ENCODE peak calls at places on chromosomes 16 and 17, in five cellular contexts. One of them, this sample, is unnamed.
A peak's percentile ranks its signal among the peaks of the same experiment; 100 is the strongest.

GRCh38 chr17:19979917-19980770 is 2.5 kb upstream of the AKAP10 start:
- DNase-seq in NCI-H1092 treated with DMSO at 0.1 percent for 48 hours: no peak
- DNase-seq in fibroblast of the aortic adventitia: no peak
- DNase-seq in cardiac fibroblast: peak; percentile 12
- DNase-seq in mesenchymal stem cell: no peak
- DNase-seq in this sample: peak; percentile 79

GRCh38 chr16:88459366-88460055 is 6.4 kb downstream of the ZFPM1 start:
- DNase-seq in NCI-H1092 treated with DMSO at 0.1 percent for 48 hours: no peak
- DNase-seq in fibroblast of the aortic adventitia: peak; percentile 72
- DNase-seq in cardiac fibroblast: no peak
- DNase-seq in mesenchymal stem cell: peak; percentile 41
- DNase-seq in this sample: peak; percentile 92

GRCh38 chr16:83995756-83996155 is 27.7 kb downstream of the NECAB2 start:
- DNase-seq in NCI-H1092 treated with DMSO at 0.1 percent for 48 hours: peak; percentile 80
- DNase-seq in fibroblast of the aortic adventitia: no peak
- DNase-seq in cardiac fibroblast: no peak
- DNase-seq in mesenchymal stem cell: no peak
- DNase-seq in this sample: no peak

GRCh38 chr17:60173304-60173807 is 23.6 kb downstream of the CA4 start:
- DNase-seq in NCI-H1092 treated with DMSO at 0.1 percent for 48 hours: no peak
- DNase-seq in fibroblast of the aortic adventitia: peak; percentile 21
- DNase-seq in cardiac fibroblast: peak; percentile 53
- DNase-seq in mesenchymal stem cell: peak; percentile 55
- DNase-seq in this sample: peak; percentile 30

GRCh38 chr17:5783851-5784250 is 199.5 kb upstream of the NLRP1 start:
- DNase-seq in NCI-H1092 treated with DMSO at 0.1 percent for 48 hours: no peak
- DNase-seq in fibroblast of the aortic adventitia: no peak
- DNase-seq in cardiac fibroblast: no peak
- DNase-seq in mesenchymal stem cell: no peak
- DNase-seq in this sample: no peak

GRCh38 chr17:2776589-2777241 is 19.5 kb upstream of the RAP1GAP2 start:
- DNase-seq in NCI-H1092 treated with DMSO at 0.1 percent for 48 hours: peak; percentile 68
- DNase-seq in fibroblast of the aortic adventitia: no peak
- DNase-seq in cardiac fibroblast: no peak
- DNase-seq in mesenchymal stem cell: no peak
- DNase-seq in this sample: no peak

GRCh38 chr17:42677921-42678781 is 1.4 kb upstream of the PLEKHH3 start:
- DNase-seq in NCI-H1092 treated with DMSO at 0.1 percent for 48 hours: peak; percentile 85
- DNase-seq in fibroblast of the aortic adventitia: peak; percentile 81
- DNase-seq in cardiac fibroblast: peak; percentile 88
- DNase-seq in mesenchymal stem cell: peak; percentile 90
- DNase-seq in this sample: peak; percentile 73

GRCh38 chr17:7133424-7133823 is 18.8 kb upstream of the ASGR2 start:
- DNase-seq in NCI-H1092 treated with DMSO at 0.1 percent for 48 hours: no peak
- DNase-seq in fibroblast of the aortic adventitia: no peak
- DNase-seq in cardiac fibroblast: peak; percentile 14
- DNase-seq in mesenchymal stem cell: peak; percentile 32
- DNase-seq in this sample: no peak

GRCh38 chr16:11619327-11619851 is 32.7 kb upstream of the LITAF start:
- DNase-seq in NCI-H1092 treated with DMSO at 0.1 percent for 48 hours: no peak
- DNase-seq in fibroblast of the aortic adventitia: no peak
- DNase-seq in cardiac fibroblast: no peak
- DNase-seq in mesenchymal stem cell: no peak
- DNase-seq in this sample: no peak

GRCh38 chr16:77211880-77212735 is 12.9 kb downstream of the SYCE1L start:
- DNase-seq in NCI-H1092 treated with DMSO at 0.1 percent for 48 hours: peak; percentile 85
- DNase-seq in fibroblast of the aortic adventitia: no peak
- DNase-seq in cardiac fibroblast: peak; percentile 12
- DNase-seq in mesenchymal stem cell: peak; percentile 46
- DNase-seq in this sample: peak; percentile 32

GRCh38 chr17:35235289-35235688 is 7.6 kb upstream of the SLFN5 start:
- DNase-seq in NCI-H1092 treated with DMSO at 0.1 percent for 48 hours: no peak
- DNase-seq in fibroblast of the aortic adventitia: no peak
- DNase-seq in cardiac fibroblast: no peak
- DNase-seq in mesenchymal stem cell: no peak
- DNase-seq in this sample: no peak

GRCh38 chr16:57012353-57012752 is 23.0 kb downstream of the NLRC5 start:
- DNase-seq in NCI-H1092 treated with DMSO at 0.1 percent for 48 hours: no peak
- DNase-seq in fibroblast of the aortic adventitia: no peak
- DNase-seq in cardiac fibroblast: no peak
- DNase-seq in mesenchymal stem cell: no peak
- DNase-seq in this sample: no peak

GRCh38 chr16:8892101-8892575 is 10.0 kb downstream of the LITAFD start:
- DNase-seq in NCI-H1092 treated with DMSO at 0.1 percent for 48 hours: no peak
- DNase-seq in fibroblast of the aortic adventitia: no peak
- DNase-seq in cardiac fibroblast: no peak
- DNase-seq in mesenchymal stem cell: no peak
- DNase-seq in this sample: no peak

GRCh38 chr16:29663020-29663828 is at the start of gene SPN:
- DNase-seq in NCI-H1092 treated with DMSO at 0.1 percent for 48 hours: no peak
- DNase-seq in fibroblast of the aortic adventitia: no peak
- DNase-seq in cardiac fibroblast: no peak
- DNase-seq in mesenchymal stem cell: no peak
- DNase-seq in this sample: no peak

GRCh38 chr17:49681336-49681735 is 3.4 kb upstream of the SPOP start:
- DNase-seq in NCI-H1092 treated with DMSO at 0.1 percent for 48 hours: no peak
- DNase-seq in fibroblast of the aortic adventitia: no peak
- DNase-seq in cardiac fibroblast: no peak
- DNase-seq in mesenchymal stem cell: no peak
- DNase-seq in this sample: no peak

GRCh38 chr16:1791256-1791942 is 2.1 kb downstream of the IGFALS start:
- DNase-seq in NCI-H1092 treated with DMSO at 0.1 percent for 48 hours: no peak
- DNase-seq in fibroblast of the aortic adventitia: no peak
- DNase-seq in cardiac fibroblast: no peak
- DNase-seq in mesenchymal stem cell: no peak
- DNase-seq in this sample: no peak

GRCh38 chr17:55117063-55117611 is 147.6 kb upstream of the HLF start:
- DNase-seq in NCI-H1092 treated with DMSO at 0.1 percent for 48 hours: no peak
- DNase-seq in fibroblast of the aortic adventitia: no peak
- DNase-seq in cardiac fibroblast: peak; percentile 51
- DNase-seq in mesenchymal stem cell: no peak
- DNase-seq in this sample: peak; percentile 2